ENCODE peak calls at places on chromosome 7, in ten cellular contexts. B, J, T, D, G, L, W, I, A and R are unnamed samples.

GRCh38 chr7:56287429-56288138 is 171.4 kb upstream of the NUPR2 start:
- DNase-seq in B (no peak), J (no peak), T (no peak), D (no peak), G (no peak), L (no peak), W (no peak), I (no peak), A (no peak), R (peak; percentile 25)

GRCh38 chr7:123714296-123715080 is 34.3 kb downstream of the WASL start:
- DNase-seq in B (no peak), J (no peak), T (no peak), D (no peak), G (peak; percentile 33), L (peak; percentile 55), W (no peak), I (no peak), A (peak; percentile 24), R (no peak)

GRCh38 chr7:36910859-36911258 is 186.6 kb upstream of the AOAH start:
- DNase-seq in B (no peak), J (no peak), T (no peak), D (no peak), G (no peak), L (no peak), W (no peak), I (no peak), A (no peak), R (no peak)

GRCh38 chr7:36775673-36776072 is 51.4 kb upstream of the AOAH start:
- DNase-seq in B (no peak), J (no peak), T (no peak), D (no peak), G (no peak), L (no peak), W (no peak), I (no peak), A (no peak), R (no peak)

GRCh38 chr7:27175626-27176342 is 1.7 kb upstream of the HOXA10 start:
- DNase-seq in B (no peak), J (no peak), T (peak; percentile 14), D (no peak), G (peak; percentile 83), L (no peak), W (no peak), I (no peak), A (no peak), R (peak; percentile 49)

GRCh38 chr7:67692425-67692824 is 695.8 kb downstream of the TYW1 start:
- DNase-seq in B (no peak), J (no peak), T (no peak), D (no peak), G (no peak), L (peak; percentile 93), W (peak; percentile 51), I (no peak), A (no peak), R (no peak)

GRCh38 chr7:107614425-107614824 is 34.4 kb downstream of the BCAP29 start:
- DNase-seq in B (peak; percentile 86), J (no peak), T (no peak), D (no peak), G (no peak), L (peak; percentile 91), W (no peak), I (no peak), A (peak; percentile 79), R (no peak)

GRCh38 chr7:22900784-22901183 is 78.1 kb upstream of the TOMM7 start:
- DNase-seq in B (no peak), J (no peak), T (no peak), D (no peak), G (no peak), L (no peak), W (no peak), I (no peak), A (no peak), R (no peak)

GRCh38 chr7:111638048-111638447 is 75.8 kb upstream of the IMMP2L start:
- DNase-seq in B (no peak), J (no peak), T (no peak), D (no peak), G (no peak), L (no peak), W (no peak), I (no peak), A (no peak), R (no peak)

GRCh38 chr7:108055541-108056135 is 52.7 kb upstream of the LAMB1 start:
- DNase-seq in B (no peak), J (no peak), T (no peak), D (no peak), G (no peak), L (no peak), W (no peak), I (no peak), A (no peak), R (no peak)